ENCODE peak calls at places on chromosomes 12 and 14, in six cellular contexts. C is tibial artery, D is A549, J is prostate gland, B is adipocyte, Q is thoracic aorta. T is an unnamed sample.
A peak's percentile ranks its signal among the peaks of the same experiment; 100 is the strongest.

GRCh38 chr12:109820921-109821381 is 12.2 kb downstream of the TRPV4 start:
- DNase-seq in Q (no peak), J (peak; percentile 85), D (no peak), C (no peak), B (no peak), T (no peak)

GRCh38 chr12:50218386-50218785 is 51.2 kb upstream of the CERS5 start:
- DNase-seq in B (peak; percentile 21), J (no peak), D (no peak), C (no peak), Q (no peak), T (no peak)

GRCh38 chr14:103517626-103518415 is 4.8 kb downstream of the CKB start:
- DNase-seq in Q (no peak), B (peak; percentile 25), J (no peak), D (no peak), C (no peak), T (peak; percentile 27)

GRCh38 chr14:59755388-59755787 is 115.2 kb downstream of the RTN1 start:
- DNase-seq in Q (no peak), C (no peak), B (no peak), D (no peak), J (no peak), T (no peak)

GRCh38 chr12:43836455-43836989 is 641 bp downstream of the TMEM117 start:
- DNase-seq in C (no peak), D (peak; percentile 48), Q (no peak), J (no peak), B (peak; percentile 61), T (no peak)

GRCh38 chr12:111441107-111441928 is 35.6 kb downstream of the SH2B3 start:
- DNase-seq in B (no peak), J (no peak), D (no peak), C (peak; percentile 4), Q (no peak), T (no peak)

GRCh38 chr12:6146951-6147350 is 22.5 kb upstream of the VWF start:
- DNase-seq in Q (no peak), C (no peak), D (no peak), B (no peak), J (no peak), T (no peak)

GRCh38 chr14:91963465-91963864 is 16.0 kb upstream of the FBLN5 start:
- DNase-seq in Q (no peak), B (no peak), C (no peak), J (no peak), D (no peak), T (no peak)

GRCh38 chr14:59377991-59378720 is 87.0 kb downstream of the GPR135 start:
- DNase-seq in J (no peak), D (no peak), Q (no peak), C (no peak), B (no peak), T (no peak)

GRCh38 chr14:91419044-91419397 is 1.4 kb upstream of the CCDC88C start:
- DNase-seq in Q (no peak), B (peak; percentile 13), J (no peak), D (no peak), C (no peak), T (no peak)

GRCh38 chr14:68604822-68605221 is 188.0 kb downstream of the ZFP36L1 start:
- DNase-seq in C (no peak), Q (no peak), J (no peak), B (no peak), D (no peak), T (no peak)

GRCh38 chr12:57756406-57757341 is 1.8 kb downstream of the MARCHF9 start:
- DNase-seq in Q (no peak), D (peak; percentile 94), C (no peak), B (no peak), J (no peak), T (no peak)

GRCh38 chr14:77593501-77593911 is 22.9 kb downstream of the SPTLC2 start:
- DNase-seq in B (no peak), Q (no peak), D (no peak), J (no peak), C (no peak), T (no peak)

GRCh38 chr12:120738252-120739030 is 12.8 kb downstream of the ACADS start:
- DNase-seq in C (no peak), B (no peak), D (no peak), J (no peak), Q (no peak), T (no peak)

GRCh38 chr14:33900706-33901105 is 50.2 kb downstream of the EGLN3 start:
- DNase-seq in B (no peak), Q (no peak), C (no peak), D (no peak), J (no peak), T (no peak)

GRCh38 chr14:50013198-50013918 is 103.0 kb downstream of the VCPKMT start:
- DNase-seq in Q (no peak), B (no peak), C (no peak), D (no peak), J (peak; percentile 73), T (no peak)

GRCh38 chr14:79557309-79557708 is 654.0 kb downstream of the DIO2 start:
- DNase-seq in J (no peak), D (no peak), B (no peak), C (no peak), Q (no peak), T (no peak)

GRCh38 chr12:55955800-55956508 is 9.9 kb downstream of the PMEL start:
- DNase-seq in J (peak; percentile 58), C (no peak), Q (no peak), B (peak; percentile 44), D (peak; percentile 87), T (no peak)

GRCh38 chr14:96039633-96040311 is 610 bp downstream of the C14orf132 start:
- DNase-seq in D (peak; percentile 24), B (peak; percentile 59), C (peak; percentile 30), J (no peak), Q (no peak), T (no peak)

GRCh38 chr12:21615441-21615840 is 10.8 kb upstream of the GYS2 start:
- DNase-seq in J (no peak), B (no peak), Q (no peak), C (no peak), D (no peak), T (no peak)

GRCh38 chr14:54691525-54692260 is 124.8 kb downstream of the SAMD4A start:
- DNase-seq in B (peak; percentile 88), J (peak; percentile 64), Q (no peak), C (peak; percentile 82), D (peak; percentile 59), T (peak; percentile 82)

GRCh38 chr12:62332598-62332997 is 72.4 kb downstream of the USP15 start:
- DNase-seq in J (no peak), D (no peak), B (peak; percentile 54), Q (no peak), C (no peak), T (no peak)

DNA sequence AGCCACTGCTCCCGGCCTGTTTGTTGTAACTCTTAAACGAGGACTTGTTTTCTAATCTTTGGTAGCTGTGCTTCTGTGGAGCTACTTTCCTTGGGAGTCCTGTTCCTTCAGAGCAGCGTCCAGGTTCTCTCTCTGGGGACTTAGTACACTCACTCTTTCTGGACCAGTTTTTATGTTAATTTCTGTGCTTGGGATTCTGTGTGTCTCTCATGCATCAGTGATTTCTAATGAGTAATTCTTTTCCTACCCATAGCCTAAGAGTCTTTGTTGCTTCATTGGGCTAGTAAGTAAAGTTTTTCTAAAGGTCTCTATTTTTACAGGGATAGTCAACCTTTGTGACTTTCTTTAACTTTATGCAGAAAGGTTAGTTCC is 289.3 kb downstream of the FBXL14 start:
- DNase-seq in C (no peak), B (no peak), D (no peak), Q (no peak), J (no peak), T (no peak)
- H3K4me1 ChIP-seq in C (no peaks in the 10 kb centered on the region), B (peaks cover 35% of the 10 kb centered on the region), D (no peaks in the 10 kb centered on the region), Q (no peaks in the 10 kb centered on the region), J (no peaks in the 10 kb centered on the region), T (peaks cover 3% of the 10 kb centered on the region)

DNA sequence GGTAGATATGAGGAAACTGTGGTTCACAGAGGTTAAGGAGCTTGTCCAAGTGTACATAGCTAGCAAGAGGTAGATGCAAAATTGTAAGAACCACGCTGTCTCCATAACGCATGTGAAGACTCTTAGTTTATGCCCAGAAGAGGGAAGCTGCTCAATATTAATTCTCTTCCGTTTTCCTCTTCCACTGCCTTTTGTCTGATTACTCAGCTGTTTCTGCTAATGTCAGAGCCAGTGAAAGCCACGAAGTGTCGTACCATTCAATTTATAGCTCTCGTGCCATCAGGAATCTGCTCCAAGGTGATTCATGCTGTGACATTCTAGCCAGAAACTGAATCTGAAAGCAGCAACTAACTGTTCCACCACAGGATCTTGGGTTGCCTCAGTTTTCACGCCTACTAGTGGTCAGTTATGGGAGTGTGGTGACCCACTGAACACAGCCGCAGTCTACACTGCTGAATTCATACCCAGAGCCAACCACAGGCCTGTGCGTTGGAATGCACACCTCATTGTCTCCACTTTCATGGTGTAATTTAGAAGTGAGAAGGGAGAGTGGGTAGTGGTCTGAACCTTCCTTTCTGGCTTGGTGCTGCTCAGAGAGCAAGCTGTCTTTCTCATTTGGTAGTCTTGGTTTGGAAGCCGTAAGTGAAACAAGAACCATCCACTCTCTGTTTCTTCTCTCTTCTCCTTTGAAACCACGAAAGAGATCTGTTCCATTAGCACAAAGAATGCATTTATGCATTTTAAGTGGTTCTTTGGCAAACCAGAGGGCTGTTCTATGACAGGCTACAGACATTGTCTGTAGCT is 74.2 kb upstream of the NAP1L1 start:
- DNase-seq in J (peak; percentile 6), D (peak; percentile 80), B (peak; percentile 62), C (peak; percentile 21), Q (no peak), T (no peak)
- H3K4me1 ChIP-seq in J (no peaks in the 10 kb centered on the region), D (no peaks in the 10 kb centered on the region), B (no peaks in the 10 kb centered on the region), C (no peaks in the 10 kb centered on the region), Q (no peaks in the 10 kb centered on the region), T (no peaks in the 10 kb centered on the region)

GRCh38 chr12:54369597-54370217 is 5.4 kb upstream of the GPR84 start:
- DNase-seq in C (no peak), Q (no peak), D (no peak), J (no peak), B (no peak), T (no peak)

GRCh38 chr12:54370218-54370730 is 6.0 kb upstream of the GPR84 start:
- DNase-seq in J (peak; percentile 62), Q (peak; percentile 57), D (peak; percentile 92), B (peak; percentile 94), C (peak; percentile 74), T (peak; percentile 88)

GRCh38 chr12:54372113-54372806 is 8.0 kb upstream of the GPR84 start:
- DNase-seq in C (no peak), B (peak; percentile 40), J (no peak), D (no peak), Q (no peak), T (no peak)

GRCh38 chr12:54373619-54374554 is 9.6 kb upstream of the GPR84 start:
- DNase-seq in C (no peak), D (no peak), B (no peak), Q (no peak), J (no peak), T (no peak)

GRCh38 chr12:54371328-54372112 is 7.2 kb upstream of the GPR84 start:
- DNase-seq in C (peak; percentile 75), D (no peak), J (no peak), Q (no peak), B (peak; percentile 42), T (peak; percentile 73)
- H3K4me1 ChIP-seq in C (peaks cover 46% of the 10 kb centered on the region), D (peaks cover 69% of the 10 kb centered on the region), J (no peaks in the 10 kb centered on the region), Q (peaks cover 45% of the 10 kb centered on the region), B (peaks cover 62% of the 10 kb centered on the region), T (peaks cover 77% of the 10 kb centered on the region)

GRCh38 chr12:4899361-4899760 is 10.3 kb upstream of the KCNA1 start:
- DNase-seq in J (no peak), Q (no peak), B (no peak), D (no peak), C (no peak), T (no peak)

GRCh38 chr12:4891866-4892265 is 17.8 kb upstream of the KCNA1 start:
- DNase-seq in Q (no peak), C (no peak), D (no peak), B (no peak), J (no peak), T (no peak)

GRCh38 chr12:4892418-4892817 is 17.3 kb upstream of the KCNA1 start:
- DNase-seq in J (no peak), B (no peak), C (no peak), Q (no peak), D (no peak), T (no peak)

GRCh38 chr12:4894019-4894418 is 15.7 kb upstream of the KCNA1 start:
- DNase-seq in D (no peak), Q (no peak), C (no peak), J (no peak), B (no peak), T (no peak)
- H3K4me1 ChIP-seq in D (no peaks in the 10 kb centered on the region), Q (no peaks in the 10 kb centered on the region), C (no peaks in the 10 kb centered on the region), J (no peaks in the 10 kb centered on the region), B (no peaks in the 10 kb centered on the region), T (no peaks in the 10 kb centered on the region)

T was measured in heart left ventricle.